ENCODE peak calls at places on chromosome 17, in seven cellular contexts. G, M, K, B, E, Q and C are unnamed samples.

GRCh38 chr17:47305302-47305923 is 18.3 kb upstream of the EFCAB13 start:
- DNase-seq in G (no peak), M (no peak), K (peak; percentile 85), B (no peak), E (no peak), Q (no peak), C (peak; percentile 78)

GRCh38 chr17:61429274-61429673 is 22.9 kb upstream of the TBX4 start:
- DNase-seq in G (no peak), M (no peak), K (no peak), B (no peak), E (no peak), Q (no peak), C (no peak)

GRCh38 chr17:47605006-47605405 is 44.7 kb upstream of the KPNB1 start:
- DNase-seq in G (no peak), M (no peak), K (no peak), B (no peak), E (no peak), Q (no peak), C (no peak)

GRCh38 chr17:58330997-58331814 is 2.6 kb upstream of the TSPOAP1 start:
- DNase-seq in G (peak; percentile 23), M (peak; percentile 77), K (no peak), B (peak; percentile 58), E (peak; percentile 58), Q (peak; percentile 82), C (no peak)

GRCh38 chr17:18968945-18969887 is 17.3 kb downstream of the SLC5A10 start:
- DNase-seq in G (no peak), M (no peak), K (peak; percentile 56), B (no peak), E (peak; percentile 35), Q (no peak), C (peak; percentile 65)

GRCh38 chr17:48261297-48261880 is 153.8 kb downstream of the SNX11 start:
- DNase-seq in G (no peak), M (no peak), K (peak; percentile 22), B (no peak), E (no peak), Q (no peak), C (no peak)

GRCh38 chr17:29107084-29107483 is 64.1 kb downstream of the PIPOX start:
- DNase-seq in G (no peak), M (no peak), K (no peak), B (no peak), E (peak; percentile 32), Q (no peak), C (no peak)

GRCh38 chr17:40095944-40096791 is 4.2 kb downstream of the NR1D1 start:
- DNase-seq in G (no peak), M (peak; percentile 70), K (peak; percentile 55), B (peak; percentile 58), E (peak; percentile 64), Q (peak; percentile 79), C (no peak)

GRCh38 chr17:13597723-13598347 is 3.9 kb downstream of the HS3ST3A1 start:
- DNase-seq in G (no peak), M (no peak), K (peak; percentile 77), B (no peak), E (no peak), Q (no peak), C (peak; percentile 39)

GRCh38 chr17:21119945-21120249 is 6.9 kb upstream of the DHRS7B start:
- DNase-seq in G (no peak), M (no peak), K (no peak), B (no peak), E (no peak), Q (no peak), C (no peak)

GRCh38 chr17:72529386-72529785 is 408.6 kb downstream of the SOX9 start:
- DNase-seq in G (no peak), M (no peak), K (no peak), B (no peak), E (no peak), Q (no peak), C (no peak)

GRCh38 chr17:61196302-61196704 is 203.3 kb upstream of the TBX2 start:
- DNase-seq in G (no peak), M (no peak), K (peak; percentile 84), B (no peak), E (no peak), Q (no peak), C (no peak)

GRCh38 chr17:46764709-46765401 is 53.6 kb downstream of the WNT3 start:
- DNase-seq in G (peak; percentile 78), M (no peak), K (peak; percentile 86), B (no peak), E (peak; percentile 58), Q (no peak), C (peak; percentile 63)

DNA sequence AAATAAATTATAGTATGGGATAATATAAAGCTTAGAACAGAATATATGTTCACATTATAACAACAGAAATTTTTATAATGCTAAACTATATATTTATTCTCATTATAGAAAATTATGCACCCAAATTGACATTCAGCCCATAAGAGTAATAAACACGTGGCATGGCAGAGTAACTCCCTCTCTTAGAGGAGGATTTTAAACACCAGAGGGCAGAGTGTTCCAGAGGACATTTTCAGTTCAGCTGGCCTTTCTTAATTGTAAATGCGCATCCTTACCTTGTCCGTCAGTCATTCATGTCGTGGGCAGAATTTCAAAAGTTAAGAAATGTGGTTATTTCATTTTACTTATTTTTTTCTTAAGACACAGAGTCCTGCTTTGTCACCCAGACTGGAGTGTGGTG is 147.1 kb downstream of the TANC2 start:
- DNase-seq in G (no peak), M (no peak), K (no peak), B (no peak), E (no peak), Q (no peak), C (no peak)
- TF ChIP-seq CTCF in G (peak; percentile 37), M (no peak), K (no peak), B (no peak), E (no peak), Q (peak; percentile 25), C (peak; percentile 40)

DNA sequence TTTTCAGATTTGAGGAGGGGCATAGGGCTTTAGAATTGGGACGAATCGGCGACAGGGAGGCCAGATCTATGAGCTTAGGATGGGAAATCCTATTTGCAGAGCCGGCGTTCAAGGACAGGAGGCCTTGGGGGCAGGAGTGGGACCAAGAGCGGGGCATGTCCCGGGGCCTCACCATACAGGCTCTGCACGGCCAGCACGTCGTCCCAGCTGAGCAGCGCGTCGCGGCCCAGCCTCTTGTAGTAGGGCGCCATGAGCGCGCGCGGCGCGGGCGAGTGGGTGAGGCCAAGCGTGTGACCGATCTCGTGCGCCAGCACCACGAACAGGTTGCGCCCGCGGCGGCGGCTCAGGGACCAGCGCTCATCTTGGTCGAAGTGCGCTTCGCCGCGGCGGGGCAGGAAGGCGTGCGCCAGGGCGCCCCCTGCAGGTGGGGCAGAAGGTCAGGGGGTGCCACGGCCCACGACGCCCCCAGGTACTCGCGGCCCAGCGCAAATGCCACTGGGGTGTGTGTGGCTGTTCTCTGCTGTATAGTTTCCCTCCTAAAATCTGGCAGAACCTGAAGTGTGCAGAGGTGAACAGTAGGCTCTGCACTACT is 9.3 kb downstream of the C17orf50 start:
- DNase-seq in G (no peak), M (no peak), K (no peak), B (no peak), E (no peak), Q (no peak), C (no peak)
- TF ChIP-seq CTCF in G (no peak), M (no peak), K (no peak), B (no peak), E (no peak), Q (peak; percentile 27), C (peak; percentile 40)

GRCh38 chr17:22193113-22193512 is 500.8 kb downstream of the KCNJ18 start:
- DNase-seq in G (no peak), M (no peak), K (no peak), B (no peak), E (no peak), Q (no peak), C (no peak)
- TF ChIP-seq CTCF in G (no peak), M (no peak), K (no peak), B (no peak), E (no peak), Q (no peak), C (no peak)

GRCh38 chr17:74737299-74738050 is 419 bp downstream of the RAB37 start:
- DNase-seq in G (no peak), M (no peak), K (peak; percentile 43), B (peak; percentile 45), E (no peak), Q (peak; percentile 52), C (no peak)
- TF ChIP-seq CTCF in G (peak; percentile 26), M (no peak), K (peak; percentile 23), B (no peak), E (peak; percentile 15), Q (peak; percentile 70), C (peak; percentile 51)

GRCh38 chr17:15261063-15261817 is 3.9 kb downstream of the PMP22 start:
- DNase-seq in G (peak; percentile 48), M (no peak), K (peak; percentile 80), B (no peak), E (no peak), Q (no peak), C (no peak)
- TF ChIP-seq CTCF in G (peak; percentile 34), M (no peak), K (peak; percentile 3), B (no peak), E (no peak), Q (no peak), C (no peak)

DNA sequence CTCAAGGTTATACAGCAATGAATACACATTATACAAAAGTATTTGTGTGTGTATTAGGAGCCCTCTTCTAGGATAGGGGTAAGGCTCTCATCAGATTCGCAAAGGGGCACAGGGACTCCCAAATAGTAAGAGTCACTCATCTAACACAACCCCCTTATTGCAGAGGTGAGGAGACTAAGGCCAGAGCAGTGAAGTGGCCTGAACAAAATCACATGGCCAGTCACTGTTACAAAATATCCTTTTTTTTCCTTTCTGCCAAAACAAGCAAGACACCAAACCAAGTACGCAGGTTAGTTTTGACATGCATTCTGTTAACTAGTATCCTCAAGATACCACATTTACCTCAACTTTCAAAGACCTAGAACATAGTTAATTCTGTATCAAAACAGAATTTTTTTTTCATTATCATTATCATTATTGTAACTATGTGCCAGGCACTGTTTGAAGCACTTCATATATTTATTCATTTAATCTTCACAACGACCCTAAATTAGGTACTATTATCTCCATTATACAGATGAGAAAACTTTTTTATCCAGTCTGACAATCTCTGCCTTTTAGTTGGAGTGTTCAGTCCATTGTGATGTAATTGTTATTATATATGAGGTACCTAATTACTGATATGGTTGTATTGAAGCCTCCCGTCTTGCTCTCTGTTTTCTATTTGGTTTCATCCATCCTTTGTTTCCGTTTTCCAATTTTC is 25.7 kb downstream of the MMD start:
- DNase-seq in G (no peak), M (no peak), K (no peak), B (no peak), E (no peak), Q (no peak), C (no peak)
- TF ChIP-seq CTCF in G (no peak), M (no peak), K (no peak), B (no peak), E (no peak), Q (no peak), C (no peak)

GRCh38 chr17:44628234-44629188 is 27.8 kb upstream of the MEIOC start:
- DNase-seq in G (peak; percentile 23), M (no peak), K (peak; percentile 28), B (peak; percentile 53), E (no peak), Q (peak; percentile 86), C (no peak)
- TF ChIP-seq CTCF in G (no peak), M (no peak), K (no peak), B (no peak), E (no peak), Q (no peak), C (no peak)